ENCODE peak calls at places on chromosomes 13 and 19, in six cellular contexts. R is CD4-positive, CD25-positive, alpha-beta regulatory T cell; U is uterus; S is breast epithelium; P is fibroblast of lung; C is left ventricle myocardium inferior. F is an unnamed sample. For H3K36me3 and H3K4me1, the result is how much of the 10 kb centered on the place peaks cover.

GRCh38 chr19:2762783-2763496 is 20.1 kb downstream of the SGTA start:
- DNase-seq in R (no peak), U (no peak), S (no peak), P (no peak), C (no peak), F (no peak)

GRCh38 chr19:39937094-39937493 is 2.7 kb upstream of the FCGBP start:
- DNase-seq in R (peak), U (no peak), S (no peak), P (no peak), C (no peak), F (no peak)

GRCh38 chr13:34412295-34412694 is 529.8 kb upstream of the NBEA start:
- DNase-seq in R (no peak), U (no peak), S (no peak), P (peak), C (no peak), F (no peak)

GRCh38 chr13:24644051-24644450 is 36.2 kb upstream of the ATP12A start:
- DNase-seq in R (no peak), U (no peak), S (no peak), P (peak), C (no peak), F (no peak)

GRCh38 chr13:67410645-67411044 is 180.5 kb upstream of the PCDH9 start:
- DNase-seq in R (no peak), U (no peak), S (no peak), P (no peak), C (no peak), F (no peak)

GRCh38 chr19:1027020-1027952 is 878 bp downstream of the CNN2 start:
- DNase-seq in R (peak), U (no peak), S (no peak), P (no peak), C (peak), F (no peak)

GRCh38 chr19:48490980-48491792 is 20.4 kb downstream of the LMTK3 start:
- DNase-seq in R (peak), U (peak), S (no peak), P (no peak), C (no peak), F (peak)

GRCh38 chr19:12913871-12914690 is 5.0 kb downstream of the SYCE2 start:
- DNase-seq in R (peak), U (no peak), S (no peak), P (peak), C (no peak), F (no peak)

GRCh38 chr19:2722541-2723344 is 1.6 kb upstream of the DIRAS1 start:
- DNase-seq in R (no peak), U (peak), S (peak), P (peak), C (peak), F (peak)

GRCh38 chr19:1122972-1123363 is 19.2 kb downstream of the GPX4 start:
- DNase-seq in R (no peak), U (peak), S (no peak), P (peak), C (no peak), F (peak)

GRCh38 chr13:102344410-102344809 is 57.4 kb downstream of the FGF14 start:
- DNase-seq in R (no peak), U (no peak), S (no peak), P (no peak), C (no peak), F (no peak)

GRCh38 chr19:2719232-2719735 is 1.9 kb downstream of the DIRAS1 start:
- DNase-seq in R (no peak), U (no peak), S (no peak), P (no peak), C (no peak), F (no peak)

GRCh38 chr13:25468330-25469178 is 96.8 kb downstream of the ATP8A2 start:
- DNase-seq in R (peak), U (no peak), S (no peak), P (peak), C (no peak), F (no peak)

GRCh38 chr19:50720181-50720920 is 749 bp upstream of the SHANK1 start:
- DNase-seq in R (no peak), U (no peak), S (no peak), P (no peak), C (no peak), F (no peak)

GRCh38 chr13:91557328-91557727 is 158.9 kb downstream of the GPC5 start:
- DNase-seq in R (no peak), U (no peak), S (no peak), P (no peak), C (no peak), F (no peak)

GRCh38 chr13:63088226-63088625 is 1672.6 kb upstream of the PCDH20 start:
- DNase-seq in R (no peak), U (no peak), S (no peak), P (peak), C (no peak), F (no peak)

GRCh38 chr19:11198769-11199469 is 1.6 kb upstream of the KANK2 start:
- DNase-seq in R (no peak), U (no peak), S (no peak), P (no peak), C (no peak), F (no peak)

GRCh38 chr13:49898792-49899191 is 37.3 kb downstream of the SPRYD7 start:
- DNase-seq in R (no peak), U (no peak), S (no peak), P (no peak), C (no peak), F (no peak)

GRCh38 chr13:101003566-101003965 is 329.0 kb upstream of the TMTC4 start:
- DNase-seq in R (no peak), U (no peak), S (no peak), P (peak), C (no peak), F (no peak)

GRCh38 chr19:2727640-2727944 is 6.4 kb upstream of the DIRAS1 start:
- DNase-seq in R (no peak), U (no peak), S (no peak), P (no peak), C (no peak), F (no peak)

GRCh38 chr13:32246468-32246867 is 68.7 kb downstream of the ZAR1L start:
- DNase-seq in R (peak), U (peak), S (no peak), P (peak), C (peak), F (no peak)

GRCh38 chr13:51594432-51594831 is 10.2 kb downstream of the WDFY2 start:
- DNase-seq in R (no peak), U (no peak), S (no peak), P (no peak), C (no peak), F (no peak)

GRCh38 chr13:23849670-23850069 is 39.5 kb downstream of the MIPEP start:
- DNase-seq in R (no peak), U (no peak), S (no peak), P (no peak), C (no peak), F (no peak)

GRCh38 chr19:15511671-15512424 is 3.5 kb downstream of the CYP4F22 start:
- DNase-seq in R (no peak), U (no peak), S (no peak), P (no peak), C (no peak), F (no peak)

GRCh38 chr13:91155512-91156114 is 191.9 kb upstream of the MIR17HG start:
- DNase-seq in R (no peak), U (no peak), S (no peak), P (no peak), C (no peak), F (no peak)

GRCh38 chr13:101727118-101727517 is 274.6 kb downstream of the ITGBL1 start:
- DNase-seq in R (no peak), U (no peak), S (no peak), P (peak), C (no peak), F (no peak)

GRCh38 chr19:10927691-10928562 is 512 bp downstream of the YIPF2 start:
- DNase-seq in R (peak), U (no peak), S (no peak), P (peak), C (no peak), F (no peak)

GRCh38 chr19:41546386-41546789 is 29.6 kb upstream of the CEACAM21 start:
- DNase-seq in R (peak), U (no peak), S (no peak), P (no peak), C (no peak), F (no peak)

GRCh38 chr13:33453911-33454310 is 168.4 kb upstream of the STARD13 start:
- DNase-seq in R (no peak), U (no peak), S (no peak), P (peak), C (no peak), F (no peak)

GRCh38 chr13:75173457-75174356 is 308.3 kb downstream of the TBC1D4 start:
- DNase-seq in R (no peak), U (no peak), S (no peak), P (no peak), C (no peak), F (no peak)

GRCh38 chr13:33322965-33323668 is 37.6 kb upstream of the STARD13 start:
- DNase-seq in R (no peak), U (no peak), S (no peak), P (no peak), C (no peak), F (no peak)

DNA sequence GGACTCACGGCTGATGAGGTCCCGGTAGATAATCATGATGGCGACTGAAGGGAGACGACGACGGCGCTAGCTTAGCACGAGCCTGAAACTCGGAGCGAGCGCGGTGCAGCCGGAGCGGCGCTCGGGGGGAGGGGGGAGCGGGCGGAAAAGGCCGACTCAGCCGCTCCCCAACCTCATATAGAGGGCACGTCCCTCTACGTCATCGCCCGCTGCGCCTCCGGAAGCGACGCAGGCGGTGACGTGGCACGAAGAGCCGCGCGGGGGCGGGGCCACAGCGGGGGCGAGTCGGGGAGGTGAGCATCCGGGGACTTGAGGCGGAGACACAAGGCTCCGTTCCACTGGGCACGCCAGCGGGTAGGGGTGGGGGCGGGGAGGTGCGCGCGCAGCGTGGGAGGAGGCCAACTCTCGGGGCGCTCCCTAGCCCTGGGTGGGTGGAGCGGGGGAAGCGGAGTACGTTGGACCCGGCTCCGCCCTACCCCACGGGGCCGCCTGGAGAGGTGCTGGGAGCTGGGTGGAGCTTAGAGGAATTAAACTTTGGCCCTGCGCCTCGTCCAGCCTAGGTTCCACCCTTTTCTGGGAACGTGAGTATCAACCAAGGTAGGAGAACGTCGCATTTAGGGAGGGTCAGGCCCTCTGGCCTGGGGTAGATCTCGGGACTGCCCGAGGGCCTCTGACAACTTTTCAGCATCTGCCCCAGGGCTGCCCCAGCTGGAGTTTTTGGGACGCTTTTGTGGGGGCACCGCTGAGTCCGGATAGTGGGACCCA is at the start of gene TPT1:
- DNase-seq in R (peak), U (peak), S (peak), P (peak), C (peak), F (peak)
- H3K27ac ChIP-seq in R (peak), U (peak), S (peak), P (peak), C (peak), F (peak)

GRCh38 chr13:20017365-20017711 is 58.8 kb downstream of the ZMYM2 start:
- DNase-seq in R (no peak), U (no peak), S (no peak), P (no peak), C (no peak), F (no peak)

GRCh38 chr13:20016649-20017364 is 58.3 kb downstream of the ZMYM2 start:
- DNase-seq in R (no peak), U (no peak), S (no peak), P (no peak), C (no peak), F (no peak)

GRCh38 chr13:20019033-20019432 is 60.5 kb downstream of the ZMYM2 start:
- DNase-seq in R (peak), U (no peak), S (no peak), P (no peak), C (no peak), F (no peak)

DNA sequence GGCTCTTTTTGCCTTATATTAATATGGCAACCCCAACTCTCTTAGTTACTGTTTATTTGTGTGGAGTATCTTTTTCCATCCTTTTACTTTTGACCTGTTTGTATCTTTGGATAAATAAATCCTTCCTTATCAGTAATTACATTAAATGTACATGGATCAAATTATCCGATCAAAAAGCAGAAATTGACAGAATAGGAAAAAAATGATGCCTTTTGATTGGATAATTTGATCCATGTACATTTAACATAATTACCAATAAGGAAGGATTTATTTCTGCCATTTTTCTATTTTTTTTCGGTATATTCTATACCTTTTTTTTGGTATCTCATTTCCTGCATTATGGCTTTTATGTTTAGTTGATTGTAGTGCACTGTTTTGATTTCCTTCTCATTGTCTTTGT is 57.2 kb downstream of the ZMYM2 start:
- DNase-seq in R (no peak), U (no peak), S (no peak), P (no peak), C (no peak), F (no peak)
- H3K36me3 ChIP-seq in R (half or more), U (under half), S (under half), P (under half), C (half or more), F (under half)

GRCh38 chr19:38842439-38843174 is 7.2 kb downstream of the HNRNPL start:
- DNase-seq in R (peak), U (no peak), S (no peak), P (no peak), C (no peak), F (no peak)
- H3K4me1 ChIP-seq in R (half or more), U (under half), S (under half), P (under half), C (half or more), F (under half)

GRCh38 chr19:17111766-17112165 is 36.2 kb downstream of the MYO9B start:
- DNase-seq in R (no peak), U (no peak), S (no peak), P (no peak), C (no peak), F (no peak)

GRCh38 chr19:17112700-17113099 is 37.1 kb downstream of the MYO9B start:
- DNase-seq in R (no peak), U (no peak), S (no peak), P (no peak), C (no peak), F (no peak)

GRCh38 chr19:17110599-17110966 is 35.0 kb downstream of the MYO9B start:
- DNase-seq in R (no peak), U (no peak), S (no peak), P (no peak), C (no peak), F (no peak)

GRCh38 chr19:17113127-17113785 is 37.7 kb downstream of the MYO9B start:
- DNase-seq in R (no peak), U (no peak), S (no peak), P (no peak), C (no peak), F (no peak)

DNA sequence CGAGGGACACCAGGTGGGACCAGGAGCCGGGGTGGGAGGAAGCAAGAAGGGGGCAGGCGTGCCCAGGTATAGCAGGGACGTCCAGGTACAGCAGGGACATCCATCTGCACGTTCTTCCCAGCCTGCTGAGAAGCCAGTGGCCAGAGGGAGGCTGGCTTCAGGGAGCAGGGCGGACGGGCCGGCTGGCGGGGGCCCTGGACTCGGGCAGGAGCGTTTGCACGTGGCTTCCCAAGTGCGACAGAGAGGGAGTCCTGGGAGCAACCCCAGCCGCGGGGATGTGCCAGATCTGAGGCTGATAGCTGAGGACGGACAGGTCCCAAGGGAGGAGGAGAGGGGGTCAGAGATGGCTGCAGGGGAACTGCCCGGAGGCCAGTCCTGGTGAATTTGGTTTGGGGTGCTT is 36.7 kb downstream of the MYO9B start:
- DNase-seq in R (no peak), U (no peak), S (no peak), P (no peak), C (no peak), F (no peak)
- H3K27ac ChIP-seq in R (no peak), U (no peak), S (no peak), P (no peak), C (no peak), F (peak)

DNA sequence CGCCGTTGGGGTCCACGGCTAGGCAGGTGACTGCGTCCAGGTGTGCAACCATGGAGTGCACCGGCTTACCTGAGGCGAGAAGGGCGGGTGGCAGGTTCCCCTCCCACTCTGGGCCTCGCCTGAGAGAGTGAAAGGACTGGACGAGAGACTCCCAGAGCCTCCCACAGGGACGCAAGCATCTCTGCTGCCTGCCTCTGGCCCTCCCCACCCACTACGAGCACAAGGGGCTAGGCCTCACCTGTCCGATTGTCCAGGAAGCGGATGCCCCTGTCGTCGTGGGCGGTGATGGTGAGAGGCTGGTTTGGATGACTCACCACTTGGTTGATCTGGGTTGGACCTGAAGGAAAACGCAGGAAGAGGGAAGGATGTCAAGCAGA is 5.1 kb upstream of the PRKD2 start:
- DNase-seq in R (no peak), U (no peak), S (no peak), P (peak), C (no peak), F (no peak)
- H3K36me3 ChIP-seq in R (under half), U (under half), S (under half), P (under half), C (half or more), F (half or more)

DNA sequence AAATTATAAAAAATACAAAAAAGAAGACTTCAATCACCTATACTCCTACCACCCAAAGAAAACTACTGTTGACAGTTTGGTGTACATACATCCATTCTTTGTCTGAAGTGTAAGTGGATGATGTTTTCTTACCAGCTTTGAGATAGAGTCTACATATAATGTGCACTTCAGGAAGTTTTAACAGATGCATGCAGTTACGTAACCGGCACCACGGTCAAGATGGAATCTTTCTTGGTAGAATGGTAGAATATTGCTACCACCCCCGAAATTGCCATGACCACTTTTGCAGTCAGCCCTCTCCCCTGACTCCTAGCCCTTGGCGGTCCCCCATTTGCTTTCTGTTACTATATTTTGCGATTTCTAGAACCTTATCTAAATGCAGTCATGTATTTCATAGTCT is 1.4 kb downstream of the CUL4A start:
- DNase-seq in R (no peak), U (no peak), S (no peak), P (no peak), C (no peak), F (no peak)
- H3K4me1 ChIP-seq in R (half or more), U (under half), S (under half), P (under half), C (half or more), F (under half)

DNA sequence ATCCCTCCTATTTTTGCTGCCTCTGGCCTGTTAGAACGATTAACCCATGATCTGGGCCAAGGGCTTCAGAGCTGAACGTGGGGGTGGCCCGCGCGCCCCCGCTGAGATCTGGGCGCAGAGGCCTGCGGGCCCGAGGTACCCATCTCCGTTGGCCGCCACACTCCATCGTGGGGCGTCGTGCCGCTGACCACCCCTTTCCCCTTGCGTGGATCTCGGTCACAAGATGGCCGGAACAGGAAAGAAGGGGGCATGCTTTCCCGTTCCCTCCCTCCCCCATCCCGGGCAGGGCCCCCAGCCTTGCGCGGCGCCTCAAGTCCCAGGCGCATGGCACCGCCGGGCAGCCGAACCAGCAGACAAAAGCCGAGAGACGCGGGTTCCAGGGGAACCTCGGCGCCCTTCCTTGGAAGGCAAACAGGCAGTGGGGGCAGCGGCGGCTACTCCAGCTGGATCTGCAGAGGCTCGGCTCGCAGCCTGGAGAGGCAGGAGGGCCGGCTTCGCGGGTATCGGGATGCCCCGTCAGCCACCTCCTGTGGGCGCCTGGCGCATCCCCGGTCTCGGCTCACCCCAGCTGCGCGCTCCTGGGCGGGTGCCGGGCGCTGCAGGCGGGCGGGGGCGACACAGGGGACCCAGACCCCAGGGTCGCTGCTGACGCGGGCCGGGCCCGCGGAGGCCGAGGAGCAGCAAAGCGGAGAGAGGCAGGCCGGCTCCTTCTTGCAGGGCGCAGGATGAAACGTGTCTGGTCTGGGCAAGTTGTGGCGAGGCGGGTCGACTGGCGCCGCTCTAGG is 500 bp downstream of the DZIP1 start:
- DNase-seq in R (no peak), U (peak), S (no peak), P (peak), C (peak), F (no peak)
- H3K27ac ChIP-seq in R (no peak), U (peak), S (peak), P (peak), C (peak), F (peak)